ENCODE peak calls at places on chromosome 20, in four cellular contexts. J is mammary epithelial cell, S is fibroblast of lung, L is HCT116. K is an unnamed sample.
A peak's percentile ranks its signal among the peaks of the same experiment; 100 is the strongest.

GRCh38 chr20:39116020-39116419 is 153.9 kb downstream of the DHX35 start:
- DNase-seq in J (no peak), S (no peak), L (no peak), K (no peak)

GRCh38 chr20:61911824-61912223 is 153.9 kb downstream of the TAF4 start:
- DNase-seq in J (no peak), S (no peak), L (no peak), K (no peak)

GRCh38 chr20:61808497-61808896 is 257.2 kb downstream of the TAF4 start:
- DNase-seq in J (no peak), S (no peak), L (no peak), K (no peak)

GRCh38 chr20:58213112-58213511 is 15.3 kb downstream of the ANKRD60 start:
- DNase-seq in J (no peak), S (no peak), L (no peak), K (peak; percentile 29)

GRCh38 chr20:13276945-13277582 is 56.0 kb downstream of the ISM1 start:
- DNase-seq in J (no peak), S (no peak), L (no peak), K (no peak)

GRCh38 chr20:51488331-51488730 is 54.2 kb downstream of the NFATC2 start:
- DNase-seq in J (no peak), S (peak; percentile 21), L (no peak), K (no peak)

GRCh38 chr20:7108929-7109328 is 341.4 kb downstream of the BMP2 start:
- DNase-seq in J (no peak), S (no peak), L (no peak), K (no peak)

GRCh38 chr20:50339196-50339901 is 148.7 kb downstream of the CEBPB start:
- DNase-seq in J (no peak), S (peak; percentile 75), L (no peak), K (peak; percentile 83)

GRCh38 chr20:49548371-49548947 is 19.5 kb downstream of the PTGIS start:
- DNase-seq in J (no peak), S (no peak), L (no peak), K (no peak)

GRCh38 chr20:24309596-24309995 is 159.8 kb upstream of the SYNDIG1 start:
- DNase-seq in J (peak; percentile 58), S (peak; percentile 3), L (no peak), K (no peak)

GRCh38 chr20:45963059-45964011 is 8.7 kb downstream of the ZNF335 start:
- DNase-seq in J (no peak), S (peak; percentile 51), L (no peak), K (peak; percentile 34)

GRCh38 chr20:25533920-25534700 is 51.2 kb downstream of the NINL start:
- DNase-seq in J (no peak), S (no peak), L (no peak), K (no peak)

GRCh38 chr20:57250607-57251343 is 15.7 kb downstream of the BMP7 start:
- DNase-seq in J (no peak), S (no peak), L (no peak), K (no peak)

GRCh38 chr20:53914861-53915458 is 155.4 kb downstream of the BCAS1 start:
- DNase-seq in J (no peak), S (no peak), L (no peak), K (no peak)

GRCh38 chr20:39661833-39662232 is 699.7 kb downstream of the DHX35 start:
- DNase-seq in J (peak; percentile 31), S (peak; percentile 7), L (no peak), K (peak; percentile 75)

GRCh38 chr20:4889446-4889845 is 111.9 kb downstream of the SLC23A2 start:
- DNase-seq in J (no peak), S (no peak), L (no peak), K (no peak)

GRCh38 chr20:4893709-4894108 is 107.6 kb downstream of the SLC23A2 start:
- DNase-seq in J (no peak), S (no peak), L (no peak), K (no peak)

GRCh38 chr20:4891364-4891763 is 109.9 kb downstream of the SLC23A2 start:
- DNase-seq in J (no peak), S (no peak), L (no peak), K (no peak)

GRCh38 chr20:4894409-4894808 is 106.9 kb downstream of the SLC23A2 start:
- DNase-seq in J (no peak), S (no peak), L (no peak), K (no peak)

GRCh38 chr20:4891997-4892396 is 109.3 kb downstream of the SLC23A2 start:
- DNase-seq in J (no peak), S (no peak), L (no peak), K (no peak)
- TF ChIP-seq CTCF in J (no peak), S (no peak), L (no peak), K (no peak)

GRCh38 chr20:62975251-62975770 is 22.8 kb downstream of the SLC17A9 start:
- DNase-seq in J (no peak), S (no peak), L (no peak), K (no peak)

GRCh38 chr20:62972270-62973032 is 19.9 kb downstream of the SLC17A9 start:
- DNase-seq in J (peak; percentile 64), S (peak; percentile 73), L (peak; percentile 63), K (peak; percentile 70)

GRCh38 chr20:62971211-62971949 is 18.9 kb downstream of the SLC17A9 start:
- DNase-seq in J (no peak), S (no peak), L (no peak), K (no peak)

GRCh38 chr20:62970307-62971210 is 18.1 kb downstream of the SLC17A9 start:
- DNase-seq in J (peak; percentile 6), S (no peak), L (no peak), K (no peak)

GRCh38 chr20:62973033-62973745 is 20.7 kb downstream of the SLC17A9 start:
- DNase-seq in J (no peak), S (no peak), L (no peak), K (no peak)
- H3K4me3 ChIP-seq in J (no peak overlapping the region), S (no peak overlapping the region), L (peak overlapping the region; percentile 47), K (no peak overlapping the region)

GRCh38 chr20:32577023-32577422 is 8.1 kb downstream of the NOL4L start:
- DNase-seq in J (no peak), S (no peak), L (no peak), K (no peak)
- TF ChIP-seq CTCF in J (no peak), S (no peak), L (no peak), K (peak; percentile 22)

DNA sequence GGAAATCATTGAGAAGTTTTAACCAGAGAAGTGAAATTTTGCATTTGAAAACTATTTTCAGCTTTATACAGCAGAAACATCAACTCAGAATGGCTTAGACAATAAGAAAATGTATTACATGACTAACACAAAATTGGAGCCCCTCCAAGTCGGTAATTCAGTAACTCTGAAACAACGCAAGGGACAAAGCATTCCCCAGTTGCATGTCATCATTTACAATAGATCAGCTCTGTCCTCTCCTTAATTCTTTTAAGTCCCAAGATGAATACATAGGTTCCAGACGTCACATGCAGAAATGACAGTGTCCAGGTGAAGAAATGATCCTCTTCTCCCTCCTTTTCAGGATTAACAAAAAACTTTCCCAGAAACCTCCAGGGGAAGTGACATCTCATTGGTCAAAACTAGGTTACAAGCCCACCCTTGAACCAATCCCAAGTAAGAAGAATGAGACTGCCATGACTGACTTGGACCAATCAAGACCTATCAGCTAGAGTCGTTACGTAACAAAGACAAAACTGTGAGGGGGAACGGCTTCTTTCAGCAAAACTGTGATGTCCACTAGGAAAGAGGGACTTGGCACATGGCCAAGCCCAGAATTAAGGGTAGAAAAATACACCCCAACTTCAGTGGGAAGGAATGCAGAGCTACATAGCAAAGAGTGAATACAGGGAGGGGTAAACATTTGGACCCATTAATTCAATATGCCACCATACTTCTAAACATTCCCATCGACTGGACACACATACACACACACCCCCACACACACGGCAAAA is 149.8 kb upstream of the PRND start:
- DNase-seq in J (no peak), S (no peak), L (no peak), K (peak; percentile 34)
- H3K4me3 ChIP-seq in J (no peak overlapping the region), S (no peak overlapping the region), L (no peak overlapping the region), K (no peak overlapping the region)

GRCh38 chr20:11176431-11176830 is 502.6 kb upstream of the JAG1 start:
- DNase-seq in J (no peak), S (no peak), L (no peak), K (no peak)

GRCh38 chr20:11181964-11182363 is 508.2 kb upstream of the JAG1 start:
- DNase-seq in J (no peak), S (no peak), L (no peak), K (no peak)

GRCh38 chr20:11182715-11183114 is 508.9 kb upstream of the JAG1 start:
- DNase-seq in J (no peak), S (peak; percentile 14), L (no peak), K (peak; percentile 42)

GRCh38 chr20:11180186-11180585 is 506.4 kb upstream of the JAG1 start:
- DNase-seq in J (no peak), S (no peak), L (no peak), K (no peak)

GRCh38 chr20:11178946-11179654 is 505.3 kb upstream of the JAG1 start:
- DNase-seq in J (peak; percentile 98), S (peak; percentile 26), L (peak; percentile 88), K (peak; percentile 40)
- TF ChIP-seq CTCF in J (peak; percentile 36), S (no peak), L (no peak), K (no peak)

DNA sequence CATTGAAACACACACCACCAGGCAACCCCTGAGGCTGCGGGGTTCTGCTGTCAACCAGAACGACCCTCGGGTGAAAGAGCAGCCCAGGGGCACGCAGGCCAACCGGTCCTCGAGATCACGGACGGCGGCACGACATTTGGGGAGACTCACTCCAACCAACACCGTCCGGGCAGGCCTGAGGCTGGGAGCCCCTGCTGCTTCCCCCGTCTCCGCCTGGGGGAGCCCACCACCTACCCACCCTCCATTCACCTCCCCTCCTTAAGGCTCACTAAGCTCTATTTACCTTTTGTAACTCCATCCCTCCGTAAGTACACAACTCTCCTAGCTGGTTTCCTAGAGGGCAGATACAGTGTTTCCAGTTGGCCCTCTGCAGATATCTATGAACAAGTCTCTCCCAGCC is 971.3 kb upstream of the DEFB115 start:
- DNase-seq in J (no peak), S (peak; percentile 39), L (no peak), K (no peak)
- H3K4me3 ChIP-seq in J (no peak overlapping the region), S (no peak overlapping the region), L (no peak overlapping the region), K (no peak overlapping the region)

DNA sequence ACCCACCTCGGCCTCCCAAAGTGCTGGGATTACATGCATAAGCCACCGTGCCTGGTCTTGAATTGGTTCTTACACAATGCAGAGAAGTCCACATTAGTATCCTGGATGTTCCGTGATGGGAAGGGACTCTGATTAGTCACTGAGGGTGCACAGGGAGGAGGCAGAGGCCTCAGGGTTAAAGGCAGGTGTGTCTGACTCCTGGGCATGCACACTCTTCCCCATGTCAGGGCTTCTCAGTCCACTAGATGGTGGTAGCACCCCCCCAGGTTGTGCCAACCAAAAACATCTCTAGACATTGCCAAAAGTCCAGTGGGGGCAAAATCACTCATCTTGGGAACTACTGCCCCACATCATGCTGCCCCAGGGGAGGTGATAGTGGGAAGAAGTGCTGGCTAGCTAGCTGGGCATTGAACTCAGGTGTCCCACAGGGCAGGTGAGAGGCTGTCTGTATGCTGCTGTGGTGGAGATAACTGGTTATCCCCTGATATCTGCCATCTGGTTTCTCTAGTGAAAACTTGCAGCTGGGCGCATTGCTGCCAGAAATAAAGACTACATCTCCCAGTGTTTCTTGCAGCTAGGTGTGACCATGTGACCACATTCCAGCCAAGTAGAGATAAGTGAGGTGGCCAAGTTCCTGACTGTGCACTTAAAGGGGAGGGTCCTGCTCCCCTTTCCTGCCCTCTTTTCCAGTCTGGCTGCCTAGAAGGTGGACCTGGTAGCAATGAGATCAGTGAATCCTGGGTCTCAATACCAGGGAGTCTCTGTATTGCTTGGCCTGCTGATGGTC is 8.4 kb upstream of the NSFL1C start:
- DNase-seq in J (peak; percentile 95), S (no peak), L (no peak), K (no peak)
- TF ChIP-seq CTCF in J (peak; percentile 87), S (no peak), L (peak; percentile 95), K (no peak)